ENCODE peak calls at places on chromosomes 7 and 10, in four cellular contexts. One of them, this sample, is unnamed.

GRCh38 chr10:59907537-59907917 is 1.2 kb upstream of the CCDC6 start:
- DNase-seq in Daoy: no peak
- DNase-seq in ELR: no peak
- DNase-seq in T-helper 1 cell: no peak
- DNase-seq in this sample: no peak

GRCh38 chr7:41193738-41194287 is 509.1 kb downstream of the INHBA start:
- DNase-seq in Daoy: no peak
- DNase-seq in ELR: no peak
- DNase-seq in T-helper 1 cell: no peak
- DNase-seq in this sample: no peak

GRCh38 chr7:128895320-128895719 is 15.2 kb downstream of the KCP start:
- DNase-seq in Daoy: no peak
- DNase-seq in ELR: no peak
- DNase-seq in T-helper 1 cell: no peak
- DNase-seq in this sample: no peak

GRCh38 chr10:114291076-114291475 is 52.0 kb downstream of the VWA2 start:
- DNase-seq in Daoy: no peak
- DNase-seq in ELR: no peak
- DNase-seq in T-helper 1 cell: no peak
- DNase-seq in this sample: no peak

GRCh38 chr7:157125376-157126223 is 13.1 kb upstream of the UBE3C start:
- DNase-seq in Daoy: no peak
- DNase-seq in ELR: no peak
- DNase-seq in T-helper 1 cell: no peak
- DNase-seq in this sample: no peak

GRCh38 chr7:107678110-107678753 is 17.6 kb downstream of the SLC26A4 start:
- DNase-seq in Daoy: no peak
- DNase-seq in ELR: no peak
- DNase-seq in T-helper 1 cell: no peak
- DNase-seq in this sample: no peak

GRCh38 chr10:13877154-13877909 is 290.6 kb downstream of the PRPF18 start:
- DNase-seq in Daoy: no peak
- DNase-seq in ELR: no peak
- DNase-seq in T-helper 1 cell: no peak
- DNase-seq in this sample: peak

GRCh38 chr7:30157217-30157616 is 22.4 kb downstream of the MTURN start:
- DNase-seq in Daoy: no peak
- DNase-seq in ELR: no peak
- DNase-seq in T-helper 1 cell: no peak
- DNase-seq in this sample: no peak

GRCh38 chr7:48414005-48414732 is 242.9 kb downstream of the ABCA13 start:
- DNase-seq in Daoy: no peak
- DNase-seq in ELR: no peak
- DNase-seq in T-helper 1 cell: no peak
- DNase-seq in this sample: no peak

GRCh38 chr7:82600601-82601000 is 157.0 kb upstream of the CACNA2D1 start:
- DNase-seq in Daoy: no peak
- DNase-seq in ELR: peak
- DNase-seq in T-helper 1 cell: no peak
- DNase-seq in this sample: no peak

GRCh38 chr10:129820451-129820850 is 143.6 kb downstream of the EBF3 start:
- DNase-seq in Daoy: no peak
- DNase-seq in ELR: no peak
- DNase-seq in T-helper 1 cell: no peak
- DNase-seq in this sample: no peak

GRCh38 chr7:26143298-26144044 is 8.5 kb upstream of the NFE2L3 start:
- DNase-seq in Daoy: peak
- DNase-seq in ELR: peak
- DNase-seq in T-helper 1 cell: no peak
- DNase-seq in this sample: peak

GRCh38 chr10:131310904-131311660 is 439 bp downstream of the TCERG1L start:
- DNase-seq in Daoy: no peak
- DNase-seq in ELR: no peak
- DNase-seq in T-helper 1 cell: no peak
- DNase-seq in this sample: no peak

GRCh38 chr7:94123136-94123535 is 119.0 kb upstream of the BET1 start:
- DNase-seq in Daoy: no peak
- DNase-seq in ELR: no peak
- DNase-seq in T-helper 1 cell: no peak
- DNase-seq in this sample: no peak

GRCh38 chr10:30127120-30127541 is 67.7 kb upstream of the JCAD start:
- DNase-seq in Daoy: no peak
- DNase-seq in ELR: no peak
- DNase-seq in T-helper 1 cell: no peak
- DNase-seq in this sample: peak

GRCh38 chr10:102540023-102540422 is 36.3 kb downstream of the SUFU start:
- DNase-seq in Daoy: no peak
- DNase-seq in ELR: peak
- DNase-seq in T-helper 1 cell: no peak
- DNase-seq in this sample: peak

GRCh38 chr10:76324283-76324682 is 892.9 kb downstream of the LRMDA start:
- DNase-seq in Daoy: no peak
- DNase-seq in ELR: no peak
- DNase-seq in T-helper 1 cell: no peak
- DNase-seq in this sample: no peak

GRCh38 chr10:71840177-71840711 is 10.8 kb downstream of the PSAP start:
- DNase-seq in Daoy: peak
- DNase-seq in ELR: peak
- DNase-seq in T-helper 1 cell: no peak
- DNase-seq in this sample: peak

GRCh38 chr7:71694678-71695077 is 562.7 kb downstream of the GALNT17 start:
- DNase-seq in Daoy: no peak
- DNase-seq in ELR: no peak
- DNase-seq in T-helper 1 cell: no peak
- DNase-seq in this sample: no peak

GRCh38 chr7:12783421-12783820 is 96.0 kb downstream of the ARL4A start:
- DNase-seq in Daoy: no peak
- DNase-seq in ELR: no peak
- DNase-seq in T-helper 1 cell: no peak
- DNase-seq in this sample: no peak

GRCh38 chr7:82740246-82740848 is 296.8 kb upstream of the CACNA2D1 start:
- DNase-seq in Daoy: peak
- DNase-seq in ELR: peak
- DNase-seq in T-helper 1 cell: no peak
- DNase-seq in this sample: peak

GRCh38 chr7:12709731-12710502 is 22.5 kb downstream of the ARL4A start:
- DNase-seq in Daoy: no peak
- DNase-seq in ELR: peak
- DNase-seq in T-helper 1 cell: no peak
- DNase-seq in this sample: peak

GRCh38 chr10:70940834-70941568 is 52.6 kb upstream of the PCBD1 start:
- DNase-seq in Daoy: no peak
- DNase-seq in ELR: no peak
- DNase-seq in T-helper 1 cell: no peak
- DNase-seq in this sample: peak